ENCODE peak calls at places on chromosomes 6 and 20, in seven cellular contexts. L, P, I, N, V, Z and R are unnamed samples.

GRCh38 chr20:33013701-33014326 is 6.3 kb downstream of the BPIFB2 start:
- DNase-seq in L (no peak), P (no peak), I (no peak), N (no peak), V (no peak), Z (no peak), R (no peak)

GRCh38 chr20:63290677-63291472 is 2.1 kb upstream of the COL20A1 start:
- DNase-seq in L (peak), P (peak), I (peak), N (peak), V (peak), Z (peak), R (peak)

GRCh38 chr20:51227744-51228143 is 204.8 kb upstream of the KCNG1 start:
- DNase-seq in L (no peak), P (no peak), I (no peak), N (no peak), V (no peak), Z (no peak), R (no peak)

GRCh38 chr6:90369024-90369519 is 72.4 kb upstream of the BACH2 start:
- DNase-seq in L (peak), P (peak), I (peak), N (peak), V (peak), Z (peak), R (peak)

GRCh38 chr6:134080171-134080795 is 27.9 kb upstream of the SLC2A12 start:
- DNase-seq in L (no peak), P (no peak), I (no peak), N (no peak), V (no peak), Z (peak), R (no peak)

GRCh38 chr6:37019065-37019450 is 13.6 kb downstream of the FGD2 start:
- DNase-seq in L (no peak), P (no peak), I (no peak), N (no peak), V (no peak), Z (no peak), R (no peak)

GRCh38 chr6:108293527-108294296 is 1.1 kb upstream of the AFG1L start:
- DNase-seq in L (no peak), P (no peak), I (no peak), N (no peak), V (no peak), Z (peak), R (no peak)

GRCh38 chr6:80742481-80742880 is 636.0 kb downstream of the BCKDHB start:
- DNase-seq in L (no peak), P (no peak), I (peak), N (peak), V (no peak), Z (peak), R (no peak)

GRCh38 chr6:21861942-21862341 is 268.4 kb downstream of the SOX4 start:
- DNase-seq in L (no peak), P (no peak), I (no peak), N (no peak), V (no peak), Z (no peak), R (no peak)

GRCh38 chr20:6533828-6534388 is 233.6 kb upstream of the BMP2 start:
- DNase-seq in L (no peak), P (no peak), I (peak), N (peak), V (no peak), Z (no peak), R (peak)

GRCh38 chr6:137188855-137189254 is 15.4 kb upstream of the IL22RA2 start:
- DNase-seq in L (peak), P (no peak), I (peak), N (no peak), V (no peak), Z (peak), R (no peak)

GRCh38 chr20:59822291-59823029 is 111.0 kb downstream of the SYCP2 start:
- DNase-seq in L (no peak), P (no peak), I (no peak), N (no peak), V (peak), Z (no peak), R (no peak)

GRCh38 chr6:97456070-97456469 is 173.1 kb upstream of the MMS22L start:
- DNase-seq in L (no peak), P (no peak), I (no peak), N (no peak), V (no peak), Z (peak), R (no peak)

GRCh38 chr20:36666181-36666740 is 20.3 kb upstream of the SLA2 start:
- DNase-seq in L (no peak), P (no peak), I (peak), N (peak), V (no peak), Z (peak), R (no peak)

GRCh38 chr6:95352064-95352463 is 225.3 kb upstream of the MANEA start:
- DNase-seq in L (no peak), P (no peak), I (no peak), N (no peak), V (no peak), Z (no peak), R (no peak)

GRCh38 chr6:69719602-69720193 is 77.1 kb downstream of the LMBRD1 start:
- DNase-seq in L (no peak), P (no peak), I (peak), N (peak), V (no peak), Z (peak), R (no peak)

GRCh38 chr20:51542894-51543788 is 622 bp upstream of the NFATC2 start:
- DNase-seq in L (no peak), P (no peak), I (peak), N (no peak), V (no peak), Z (no peak), R (no peak)

GRCh38 chr6:158605266-158605878 is 39.2 kb downstream of the DYNLT1 start:
- DNase-seq in L (peak), P (peak), I (peak), N (peak), V (peak), Z (peak), R (peak)

GRCh38 chr6:108074359-108075144 is at the start of gene OSTM1:
- DNase-seq in L (peak), P (peak), I (peak), N (peak), V (peak), Z (peak), R (peak)

DNA sequence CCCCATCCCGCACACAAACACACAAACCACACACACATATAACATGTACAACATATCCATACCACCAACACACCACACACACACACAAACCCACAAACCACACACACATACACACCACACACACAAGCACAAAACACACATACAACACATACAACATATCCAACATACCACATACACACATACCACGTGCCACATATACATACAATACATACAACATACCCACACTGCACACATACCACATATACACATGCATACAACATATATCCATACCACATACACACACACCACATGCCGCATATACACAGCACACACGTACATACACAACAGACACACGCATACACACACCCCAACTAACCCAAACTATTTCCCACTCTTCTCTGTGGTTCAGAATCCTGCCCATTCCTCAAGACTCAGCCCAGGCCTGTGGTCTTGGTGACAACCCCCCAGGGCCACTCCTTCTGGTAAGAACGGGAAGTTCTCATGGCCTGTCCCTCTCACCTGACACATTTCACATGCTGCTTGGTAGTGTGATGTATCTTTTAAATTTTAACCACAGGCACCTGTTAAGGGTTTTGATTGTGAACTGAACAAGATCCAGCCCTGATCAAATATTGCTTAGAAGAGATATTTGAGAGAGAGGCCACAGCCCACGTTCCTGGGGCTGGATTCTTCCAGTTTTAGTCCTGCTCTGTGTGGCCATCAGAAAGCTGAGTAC is 55.8 kb upstream of the KCNK16 start:
- DNase-seq in L (no peak), P (no peak), I (no peak), N (no peak), V (no peak), Z (no peak), R (no peak)
- H3K18ac ChIP-seq in L (no peak), P (no peak), I (peak), N (no peak), V (no peak), Z (no peak), R (no peak)

GRCh38 chr6:170506446-170506845 is 46.7 kb downstream of the PSMB1 start:
- DNase-seq in L (no peak), P (no peak), I (no peak), N (no peak), V (no peak), Z (no peak), R (no peak)

GRCh38 chr6:170510631-170511030 is 42.5 kb downstream of the PSMB1 start:
- DNase-seq in L (no peak), P (no peak), I (no peak), N (no peak), V (no peak), Z (no peak), R (no peak)

GRCh38 chr6:170516783-170517616 is 36.1 kb downstream of the PSMB1 start:
- DNase-seq in L (peak), P (no peak), I (peak), N (peak), V (peak), Z (peak), R (peak)

GRCh38 chr6:170514908-170515307 is 38.2 kb downstream of the PSMB1 start:
- DNase-seq in L (no peak), P (no peak), I (no peak), N (no peak), V (no peak), Z (no peak), R (no peak)

DNA sequence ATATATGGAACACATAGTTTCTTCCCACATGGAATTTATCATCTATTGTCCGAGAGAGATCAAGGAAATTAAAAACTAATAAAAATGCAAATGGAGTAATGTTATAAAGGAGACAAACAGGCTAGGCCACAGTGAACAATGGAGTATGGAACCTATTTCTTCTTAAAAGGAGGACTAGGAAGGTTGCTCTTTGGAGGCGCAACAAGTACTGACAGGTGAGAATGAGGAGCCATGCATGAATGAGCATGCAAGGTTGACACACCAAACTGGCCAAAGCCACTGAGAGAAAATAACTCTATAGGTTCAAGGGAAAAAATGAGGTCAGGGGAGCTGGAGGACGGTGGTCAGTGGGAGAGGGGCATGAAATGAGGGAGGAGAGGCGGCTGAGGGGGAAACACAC is 40.9 kb downstream of the PSMB1 start:
- DNase-seq in L (no peak), P (no peak), I (no peak), N (no peak), V (no peak), Z (no peak), R (no peak)
- H3K9ac ChIP-seq in L (no peak), P (no peak), I (no peak), N (no peak), V (no peak), Z (no peak), R (no peak)

GRCh38 chr6:120935007-120935406 is 399.3 kb downstream of the TBC1D32 start:
- DNase-seq in L (no peak), P (no peak), I (no peak), N (no peak), V (no peak), Z (no peak), R (no peak)

GRCh38 chr6:120938876-120939231 is 395.4 kb downstream of the TBC1D32 start:
- DNase-seq in L (no peak), P (no peak), I (no peak), N (no peak), V (no peak), Z (no peak), R (no peak)

GRCh38 chr6:120938164-120938875 is 396.0 kb downstream of the TBC1D32 start:
- DNase-seq in L (no peak), P (no peak), I (no peak), N (no peak), V (no peak), Z (no peak), R (no peak)

GRCh38 chr6:120935908-120936307 is 398.4 kb downstream of the TBC1D32 start:
- DNase-seq in L (no peak), P (no peak), I (no peak), N (no peak), V (no peak), Z (no peak), R (no peak)
- H2BK5ac ChIP-seq in L (no peak), P (no peak), I (no peak), N (no peak), V (no peak), Z (no peak), R (no peak)

GRCh38 chr6:142915129-142915697 is 29.8 kb downstream of the HIVEP2 start:
- DNase-seq in L (no peak), P (no peak), I (no peak), N (no peak), V (no peak), Z (peak), R (no peak)
- H3K18ac ChIP-seq in L (no peak), P (no peak), I (no peak), N (no peak), V (no peak), Z (no peak), R (no peak)

GRCh38 chr20:46352370-46352938 is 44.2 kb upstream of the CDH22 start:
- DNase-seq in L (no peak), P (no peak), I (no peak), N (no peak), V (no peak), Z (no peak), R (no peak)

GRCh38 chr20:46349742-46350056 is 41.4 kb upstream of the CDH22 start:
- DNase-seq in L (no peak), P (no peak), I (no peak), N (no peak), V (no peak), Z (no peak), R (no peak)

GRCh38 chr20:46350986-46351267 is 42.6 kb upstream of the CDH22 start:
- DNase-seq in L (peak), P (no peak), I (no peak), N (no peak), V (peak), Z (no peak), R (no peak)

GRCh38 chr20:46350201-46350985 is 42.1 kb upstream of the CDH22 start:
- DNase-seq in L (peak), P (no peak), I (peak), N (peak), V (peak), Z (peak), R (no peak)

GRCh38 chr20:46351357-46352058 is 43.2 kb upstream of the CDH22 start:
- DNase-seq in L (no peak), P (no peak), I (no peak), N (no peak), V (no peak), Z (no peak), R (no peak)
- H3K9ac ChIP-seq in L (peak), P (no peak), I (no peak), N (no peak), V (no peak), Z (peak), R (no peak)